ENCODE peak calls at places on chromosome 1, in five cellular contexts. M is EL; K is activated CD8-positive, alpha-beta memory T cell treated with anti-CD3 and anti-CD28 coated beads, Interleukin-2, amount 50 U/mL, for 48 hours; D is naive thymus-derived CD8-positive, alpha-beta T cell; C is cardiac fibroblast. J is an unnamed sample.

GRCh38 chr1:155976062-155976912 is 2.1 kb downstream of the ARHGEF2 start:
- DNase-seq in M (peak), D (peak), K (peak), C (peak), J (no peak)

GRCh38 chr1:92587445-92587844 is 100.7 kb upstream of the GFI1 start:
- DNase-seq in C (no peak), K (no peak), M (no peak), D (no peak), J (no peak)

GRCh38 chr1:5994713-5995621 is 2.7 kb upstream of the NPHP4 start:
- DNase-seq in C (no peak), M (no peak), D (peak), K (peak), J (no peak)

GRCh38 chr1:2360588-2361364 is 30.6 kb downstream of the MORN1 start:
- DNase-seq in K (no peak), M (peak), C (no peak), D (no peak), J (no peak)

GRCh38 chr1:38153426-38154088 is 107.0 kb upstream of the POU3F1 start:
- DNase-seq in M (no peak), K (no peak), C (no peak), D (no peak), J (no peak)

GRCh38 chr1:84947536-84948410 is 49.1 kb downstream of the MCOLN2 start:
- DNase-seq in K (no peak), M (no peak), D (no peak), C (no peak), J (no peak)

GRCh38 chr1:183995322-183996035 is 42.0 kb downstream of the COLGALT2 start:
- DNase-seq in D (no peak), K (no peak), M (no peak), C (peak), J (no peak)

GRCh38 chr1:206012086-206012859 is 9.1 kb upstream of the RAB7B start:
- DNase-seq in M (no peak), D (peak), K (no peak), C (no peak), J (no peak)

GRCh38 chr1:35935436-35935835 is 4.5 kb downstream of the AGO3 start:
- DNase-seq in D (no peak), K (no peak), C (peak), M (no peak), J (no peak)

GRCh38 chr1:180585994-180586359 is 27.2 kb downstream of the OVAAL start:
- DNase-seq in M (no peak), D (no peak), C (no peak), K (no peak), J (no peak)

GRCh38 chr1:234553241-234554156 is 56.5 kb downstream of the IRF2BP2 start:
- DNase-seq in K (no peak), D (no peak), C (no peak), M (peak), J (no peak)

GRCh38 chr1:154859786-154860153 is 10.3 kb downstream of the KCNN3 start:
- DNase-seq in M (no peak), D (no peak), C (no peak), K (no peak), J (no peak)

GRCh38 chr1:161884475-161884874 is 118.4 kb downstream of the ATF6 start:
- DNase-seq in M (no peak), D (no peak), C (peak), K (no peak), J (no peak)

GRCh38 chr1:181718034-181718433 is 234.7 kb downstream of the CACNA1E start:
- DNase-seq in M (no peak), K (no peak), C (no peak), D (no peak), J (no peak)

GRCh38 chr1:192485692-192486436 is 89.7 kb upstream of the RGS1 start:
- DNase-seq in M (peak), K (no peak), D (no peak), C (peak), J (no peak)

GRCh38 chr1:61198554-61198953 is 116.2 kb downstream of the NFIA start:
- DNase-seq in C (no peak), D (no peak), M (no peak), K (no peak), J (no peak)

GRCh38 chr1:158117854-158118691 is 62.6 kb upstream of the CD1D start:
- DNase-seq in K (peak), D (peak), M (peak), C (peak), J (no peak)

GRCh38 chr1:204408074-204408507 is 3.5 kb downstream of the PPP1R15B start:
- DNase-seq in M (peak), D (peak), K (no peak), C (peak), J (peak)

GRCh38 chr1:29590583-29591555 is 354.5 kb downstream of the PTPRU start:
- DNase-seq in C (no peak), D (no peak), K (no peak), M (peak), J (peak)

GRCh38 chr1:226017070-226017469 is 17.9 kb upstream of the SDE2 start:
- DNase-seq in M (no peak), D (no peak), K (no peak), C (no peak), J (no peak)

GRCh38 chr1:50371749-50372148 is 51.5 kb downstream of the DMRTA2 start:
- DNase-seq in C (no peak), K (no peak), D (no peak), M (peak), J (no peak)

GRCh38 chr1:155968670-155969069 is 9.7 kb downstream of the ARHGEF2 start:
- DNase-seq in C (no peak), K (no peak), D (no peak), M (no peak), J (no peak)